ENCODE peak calls at places on chromosomes 11 and 22, in four cellular contexts. E, P, W and G are unnamed samples. For H3K27me3, the result is how much of the 10 kb centered on the place peaks cover.

GRCh38 chr11:9868641-9869040 is 204.8 kb downstream of the SWAP70 start:
- DNase-seq in E (no peak), P (no peak), W (no peak), G (no peak)

GRCh38 chr11:107740256-107740655 is 28.4 kb upstream of the SLN start:
- DNase-seq in W (peak), P (no peak), E (no peak), G (no peak)

GRCh38 chr11:27444801-27445215 is 27.8 kb downstream of the LGR4 start:
- DNase-seq in W (no peak), E (no peak), P (no peak), G (no peak)

GRCh38 chr11:47967577-47968230 is 12.7 kb upstream of the PTPRJ start:
- DNase-seq in W (peak), P (no peak), E (no peak), G (no peak)

GRCh38 chr22:26323013-26323412 is 106.0 kb upstream of the ASPHD2 start:
- DNase-seq in E (no peak), P (no peak), W (no peak), G (no peak)

GRCh38 chr22:31944700-31945477 is 554 bp downstream of the YWHAH start:
- DNase-seq in W (no peak), P (peak), E (peak), G (no peak)

GRCh38 chr11:13699041-13699440 is 30.6 kb downstream of the FAR1 start:
- DNase-seq in W (no peak), P (no peak), E (no peak), G (no peak)

GRCh38 chr11:59865031-59865430 is 1.3 kb downstream of the TCN1 start:
- DNase-seq in P (no peak), W (peak), E (no peak), G (no peak)

GRCh38 chr11:104858882-104859735 is 39.2 kb downstream of the CASP12 start:
- DNase-seq in W (peak), E (no peak), P (no peak), G (no peak)

GRCh38 chr11:87368876-87369480 is 331.2 kb downstream of the TMEM135 start:
- DNase-seq in W (peak), P (no peak), E (no peak), G (no peak)

GRCh38 chr11:64990222-64990918 is 6.4 kb downstream of the BATF2 start:
- DNase-seq in P (no peak), W (peak), E (no peak), G (no peak)

GRCh38 chr11:1650918-1651262 is 21.3 kb downstream of the KRTAP5-5 start:
- DNase-seq in P (no peak), E (no peak), W (no peak), G (peak)

GRCh38 chr11:12802418-12803085 is 128.3 kb downstream of the TEAD1 start:
- DNase-seq in W (peak), E (no peak), P (no peak), G (no peak)

GRCh38 chr11:69894126-69895047 is 75.2 kb upstream of the FGF3 start:
- DNase-seq in P (no peak), W (peak), E (no peak), G (no peak)

GRCh38 chr11:13222285-13222684 is 55.3 kb upstream of the BMAL1 start:
- DNase-seq in P (no peak), W (peak), E (no peak), G (no peak)

GRCh38 chr22:32699686-32700085 is 101.8 kb upstream of the TIMP3 start:
- DNase-seq in E (no peak), W (no peak), P (no peak), G (no peak)

GRCh38 chr11:36354221-36355003 is 58.3 kb downstream of the PRR5L start:
- DNase-seq in E (no peak), P (no peak), W (peak), G (no peak)

GRCh38 chr11:46724088-46724487 is 5.1 kb downstream of the F2 start:
- DNase-seq in P (no peak), E (no peak), W (peak), G (no peak)

GRCh38 chr22:22080270-22080669 is 97.7 kb upstream of the TOP3B start:
- DNase-seq in W (no peak), P (no peak), E (no peak), G (no peak)

GRCh38 chr11:70097783-70098182 is 19.7 kb downstream of the ANO1 start:
- DNase-seq in E (no peak), P (no peak), W (no peak), G (no peak)

GRCh38 chr11:113105584-113105983 is 144.4 kb downstream of the NCAM1 start:
- DNase-seq in E (no peak), P (no peak), W (peak), G (no peak)

GRCh38 chr22:32926600-32926999 is 125.1 kb downstream of the TIMP3 start:
- DNase-seq in P (no peak), W (peak), E (no peak), G (no peak)

GRCh38 chr11:70265341-70265740 is 5.1 kb upstream of the PPFIA1 start:
- DNase-seq in E (no peak), W (no peak), P (no peak), G (no peak)

GRCh38 chr11:112784323-112785073 is 176.7 kb upstream of the NCAM1 start:
- DNase-seq in P (no peak), W (peak), E (no peak), G (peak)

GRCh38 chr11:111512296-111513239 is at the start of gene BTG4:
- DNase-seq in P (no peak), W (peak), E (no peak), G (peak)
- H3K4me3 ChIP-seq in P (peak), W (peak), E (no peak), G (peak)

GRCh38 chr22:37326726-37327125 is 44.4 kb downstream of the CYTH4 start:
- DNase-seq in E (no peak), W (no peak), P (no peak), G (no peak)
- H3K27ac ChIP-seq in E (no peak), W (no peak), P (no peak), G (no peak)

DNA sequence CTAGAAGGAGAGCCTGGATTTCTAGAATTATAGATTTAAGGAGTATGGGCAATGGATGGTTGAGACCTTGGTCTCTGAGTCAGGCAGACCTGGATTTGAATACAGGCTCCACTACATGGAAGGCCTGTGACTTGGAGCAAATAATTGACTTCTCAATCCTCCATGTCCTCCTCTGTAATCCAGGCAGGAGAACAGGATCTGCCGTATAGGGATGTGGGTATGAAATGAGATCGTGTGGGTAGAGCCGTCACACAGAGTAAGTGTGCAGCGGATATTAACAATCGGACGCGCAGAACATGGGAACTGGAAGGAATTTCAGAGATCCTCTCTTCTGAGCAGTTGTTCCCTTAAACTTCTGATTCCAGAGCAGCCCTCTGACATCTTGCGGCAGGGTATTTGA is 11.5 kb upstream of the TMPRSS13 start:
- DNase-seq in E (no peak), W (no peak), P (no peak), G (no peak)
- H3K27me3 ChIP-seq in E (under half), W (under half), P (under half), G (under half)

GRCh38 chr22:37806409-37807338 is 1.1 kb upstream of the GCAT start:
- DNase-seq in E (no peak), P (no peak), W (peak), G (no peak)
- H3K4me3 ChIP-seq in E (peak), P (peak), W (peak), G (peak)

GRCh38 chr11:130421199-130421585 is 7.2 kb downstream of the ADAMTS8 start:
- DNase-seq in E (no peak), W (no peak), P (no peak), G (no peak)
- H3K27ac ChIP-seq in E (no peak), W (peak), P (no peak), G (peak)

GRCh38 chr11:72675221-72675620 is 999 bp upstream of the PDE2A start:
- DNase-seq in P (no peak), E (no peak), W (no peak), G (no peak)

GRCh38 chr11:72678524-72678923 is 4.3 kb upstream of the PDE2A start:
- DNase-seq in P (no peak), E (no peak), W (no peak), G (no peak)

GRCh38 chr11:72673943-72674828 is at the start of gene PDE2A:
- DNase-seq in P (no peak), W (no peak), E (no peak), G (peak)

GRCh38 chr11:72679869-72680268 is 5.6 kb upstream of the PDE2A start:
- DNase-seq in E (no peak), W (no peak), P (no peak), G (no peak)

GRCh38 chr11:72676874-72677341 is 2.7 kb upstream of the PDE2A start:
- DNase-seq in W (peak), P (peak), E (peak), G (peak)
- H3K27me3 ChIP-seq in W (half or more), P (under half), E (under half), G (under half)

GRCh38 chr11:19232910-19233503 is 7.7 kb downstream of the E2F8 start:
- DNase-seq in E (no peak), W (peak), P (no peak), G (no peak)
- H3K4me3 ChIP-seq in E (no peak), W (no peak), P (no peak), G (no peak)

DNA sequence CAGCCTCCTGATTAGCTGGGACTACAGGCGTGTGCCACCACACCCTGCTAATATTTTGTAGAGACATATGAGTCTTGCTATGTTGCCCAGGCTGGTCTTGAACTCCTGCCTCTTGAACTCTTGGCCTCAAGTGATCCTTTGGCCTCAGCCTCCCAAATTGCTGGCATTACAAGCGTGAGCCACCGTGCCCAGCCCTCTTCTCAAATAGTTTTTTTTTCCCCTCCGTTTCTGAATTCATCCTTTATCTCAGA is 11.8 kb downstream of the TBX1 start:
- DNase-seq in W (no peak), P (no peak), E (no peak), G (no peak)
- H3K27ac ChIP-seq in W (no peak), P (no peak), E (peak), G (no peak)

GRCh38 chr11:44988981-44989635 is 38.4 kb upstream of the TP53I11 start:
- DNase-seq in E (no peak), W (no peak), P (no peak), G (no peak)
- H3K27me3 ChIP-seq in E (under half), W (under half), P (under half), G (under half)